ENCODE peak calls at places on chromosomes 1 and 21, in four cellular contexts. X is ovary, O is spleen, F is A549. Y is an unnamed sample. For H3K9me3, the result is how much of the 10 kb centered on the place peaks cover.

GRCh38 chr1:165364432-165365133 is 8.1 kb upstream of the LMX1A start:
- DNase-seq in X (no peak), F (no peak), O (no peak), Y (no peak)

GRCh38 chr1:109304221-109304915 is 2.4 kb downstream of the MYBPHL start:
- DNase-seq in O (no peak), F (no peak), X (no peak), Y (no peak)

GRCh38 chr1:241447056-241447649 is 72.4 kb downstream of the FH start:
- DNase-seq in O (no peak), F (no peak), X (no peak), Y (no peak)

GRCh38 chr1:36160949-36161485 is 5.1 kb downstream of the MAP7D1 start:
- DNase-seq in O (peak), F (peak), X (peak), Y (no peak)

GRCh38 chr1:25657121-25657521 is 40.5 kb downstream of the MAN1C1 start:
- DNase-seq in O (peak), X (no peak), F (no peak), Y (no peak)

GRCh38 chr1:43054961-43055360 is 96.3 kb upstream of the SLC2A1 start:
- DNase-seq in O (no peak), F (no peak), X (no peak), Y (no peak)

GRCh38 chr1:62823556-62823955 is 39.6 kb downstream of the ATG4C start:
- DNase-seq in O (no peak), X (no peak), F (no peak), Y (no peak)

GRCh38 chr1:2376931-2377672 is 14.3 kb downstream of the MORN1 start:
- DNase-seq in X (no peak), O (peak), F (no peak), Y (no peak)

GRCh38 chr1:163240705-163241104 is 38.0 kb upstream of the RGS5 start:
- DNase-seq in X (no peak), F (no peak), O (no peak), Y (no peak)

GRCh38 chr1:41891403-41891896 is 27.3 kb downstream of the HIVEP3 start:
- DNase-seq in X (no peak), O (no peak), F (no peak), Y (peak)

GRCh38 chr1:50968884-50969610 is 998 bp upstream of the CDKN2C start:
- DNase-seq in X (peak), F (peak), O (peak), Y (no peak)

GRCh38 chr1:3000671-3001470 is 20.4 kb upstream of the ACTRT2 start:
- DNase-seq in X (no peak), F (no peak), O (peak), Y (no peak)

GRCh38 chr1:10339815-10340214 is 59.0 kb upstream of the PGD start:
- DNase-seq in X (no peak), F (peak), O (no peak), Y (no peak)

GRCh38 chr1:78286686-78287085 is 204.1 kb upstream of the PTGFR start:
- DNase-seq in F (no peak), X (no peak), O (no peak), Y (no peak)

GRCh38 chr21:35974801-35975200 is 85.5 kb downstream of the SETD4 start:
- DNase-seq in X (no peak), F (no peak), O (no peak), Y (no peak)

GRCh38 chr1:27010226-27010994 is 2.2 kb downstream of the TENT5B start:
- DNase-seq in X (no peak), O (no peak), F (no peak), Y (no peak)

DNA sequence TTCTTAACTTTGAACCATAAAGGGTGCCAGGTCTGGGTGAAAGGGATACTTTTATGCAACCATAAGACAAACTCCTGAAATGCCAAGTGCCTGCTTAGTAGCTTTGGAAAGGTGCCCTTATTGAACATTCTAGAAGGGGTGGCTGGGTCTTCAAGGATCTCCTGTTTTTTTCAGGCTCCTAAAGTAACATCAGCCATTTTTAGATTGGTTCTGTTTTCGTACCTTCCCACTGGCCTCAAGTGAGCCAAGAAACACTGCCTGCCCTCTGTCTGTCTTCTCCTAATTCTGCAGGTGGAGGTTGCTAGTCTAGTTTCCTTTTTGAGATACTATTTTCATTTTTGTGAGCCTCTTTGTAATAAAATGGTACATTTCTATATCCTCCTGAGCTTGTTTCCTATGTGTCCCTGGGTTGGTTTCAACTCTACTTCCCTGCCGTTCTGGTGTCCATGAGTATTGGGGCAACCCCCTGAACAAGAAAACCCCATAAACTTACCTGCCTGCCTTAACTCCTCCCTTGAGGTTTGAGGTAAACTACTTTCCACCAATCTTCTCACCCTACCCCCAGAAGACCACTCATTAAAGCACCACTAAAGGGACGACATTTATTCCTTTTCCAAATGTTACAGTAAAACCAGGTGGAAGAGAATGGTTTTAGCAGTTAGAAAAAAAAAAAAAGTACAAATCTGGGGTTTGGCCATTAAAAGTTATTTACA is 2.6 kb downstream of the MARCKSL1 start:
- DNase-seq in F (no peak), O (no peak), X (no peak), Y (no peak)
- TF ChIP-seq POLR2A in F (no peak), O (no peak), X (no peak), Y (no peak)

GRCh38 chr1:56555448-56555847 is 23.9 kb downstream of the PLPP3 start:
- DNase-seq in X (no peak), F (no peak), O (no peak), Y (no peak)

GRCh38 chr1:56563045-56563444 is 16.3 kb downstream of the PLPP3 start:
- DNase-seq in O (no peak), F (no peak), X (no peak), Y (no peak)

GRCh38 chr1:56561227-56562019 is 17.9 kb downstream of the PLPP3 start:
- DNase-seq in X (no peak), F (no peak), O (no peak), Y (no peak)

GRCh38 chr1:56563568-56563967 is 15.8 kb downstream of the PLPP3 start:
- DNase-seq in X (no peak), F (no peak), O (no peak), Y (no peak)

DNA sequence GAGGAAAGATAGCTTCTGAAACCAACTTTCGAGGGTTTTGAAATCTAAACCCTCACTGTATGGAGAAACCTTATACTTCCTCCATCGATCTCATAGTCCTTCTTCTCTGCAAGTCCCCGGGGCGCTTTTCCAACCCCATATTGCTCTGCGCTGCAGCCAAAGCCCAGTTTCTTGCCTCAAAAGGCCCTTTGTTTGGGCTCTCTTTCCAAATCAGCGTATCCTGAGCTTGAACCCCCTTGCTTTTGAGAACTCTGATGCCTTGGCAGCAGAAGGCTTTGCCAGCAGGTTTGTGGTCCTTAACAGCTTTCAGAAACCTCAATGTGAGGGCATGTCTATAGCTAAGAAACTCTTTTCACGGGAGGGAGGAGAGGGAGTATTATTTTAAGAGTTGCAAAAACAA is 21.6 kb downstream of the PLPP3 start:
- DNase-seq in X (no peak), F (no peak), O (no peak), Y (no peak)
- H3K9me3 ChIP-seq in X (under half), F (under half), O (under half), Y (under half)

DNA sequence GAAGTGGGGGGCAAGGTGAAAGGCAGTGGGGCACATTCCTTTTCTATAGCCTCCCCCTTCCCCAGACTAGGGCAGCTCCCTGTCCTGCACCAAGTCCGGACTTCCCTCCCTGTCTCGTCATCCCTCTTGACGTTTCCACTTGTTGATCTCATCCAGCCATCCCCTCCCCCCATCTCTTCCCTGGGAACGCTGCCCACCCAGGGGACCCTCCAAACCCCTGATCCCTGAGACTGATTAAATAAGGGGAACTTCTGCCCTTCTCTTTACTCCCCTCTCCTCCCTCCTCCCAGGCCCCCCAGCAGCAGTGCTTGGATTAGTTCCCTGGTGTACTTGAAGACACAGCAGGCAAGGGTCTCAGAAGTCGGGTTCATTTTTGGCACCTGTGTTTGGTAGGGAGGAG is 10.9 kb downstream of the VANGL2 start:
- DNase-seq in O (no peak), X (no peak), F (no peak), Y (no peak)
- H3K27ac ChIP-seq in O (no peak), X (no peak), F (no peak), Y (no peak)

GRCh38 chr1:6030144-6030543 is 15.5 kb upstream of the KCNAB2 start:
- DNase-seq in F (no peak), X (no peak), O (no peak), Y (no peak)

GRCh38 chr1:6029351-6029750 is 16.3 kb upstream of the KCNAB2 start:
- DNase-seq in O (no peak), X (no peak), F (no peak), Y (no peak)

GRCh38 chr1:6027591-6027990 is 18.1 kb upstream of the KCNAB2 start:
- DNase-seq in F (no peak), O (no peak), X (no peak), Y (no peak)

GRCh38 chr1:6026095-6026809 is 19.4 kb upstream of the KCNAB2 start:
- DNase-seq in O (peak), X (peak), F (peak), Y (no peak)

DNA sequence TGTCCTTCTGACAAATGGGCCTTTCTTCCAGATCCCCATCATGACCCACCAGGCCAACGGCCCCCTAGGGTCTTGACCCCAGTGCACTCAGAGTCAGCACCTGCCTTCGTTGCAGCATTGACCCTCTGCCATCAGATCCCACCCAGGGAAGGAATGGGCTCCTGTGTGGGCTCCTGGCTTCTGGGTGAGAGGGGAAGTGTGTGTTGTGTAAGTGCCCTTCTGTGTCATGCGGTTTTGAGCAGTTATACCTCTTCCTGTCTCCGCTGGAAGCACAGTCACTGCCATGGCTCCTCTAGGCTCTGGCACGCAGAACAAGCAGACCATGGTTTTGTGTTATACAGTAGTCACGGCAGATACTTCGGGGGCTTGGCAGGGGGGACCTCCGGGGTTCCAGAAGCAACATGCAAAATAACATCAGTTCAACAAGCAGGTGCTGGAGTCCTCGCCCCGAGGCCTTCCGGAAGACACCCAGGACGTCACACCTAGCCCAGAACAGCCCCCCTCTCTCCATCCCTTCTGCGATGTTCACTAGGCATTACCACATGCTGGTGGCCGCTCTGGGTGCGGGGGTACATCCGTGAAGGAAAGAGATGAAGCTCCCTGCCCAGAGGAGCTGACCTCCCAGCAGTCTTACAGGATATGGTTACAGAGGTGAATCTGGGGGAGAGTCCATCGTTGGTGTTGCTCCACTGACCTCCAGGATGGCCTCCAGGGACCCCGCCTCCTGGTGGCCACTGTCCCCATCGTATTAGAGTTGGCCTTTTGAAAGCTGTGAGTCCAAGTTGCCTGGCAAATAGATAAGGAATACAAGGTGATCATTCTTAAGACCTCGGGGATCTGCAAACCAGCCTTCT is 17.4 kb upstream of the KCNAB2 start:
- DNase-seq in O (peak), X (no peak), F (no peak), Y (no peak)
- TF ChIP-seq POLR2A in O (no peak), X (no peak), F (no peak), Y (no peak)

GRCh38 chr1:247043406-247043805 is 35.2 kb downstream of the ZNF670 start:
- DNase-seq in O (no peak), X (no peak), F (no peak), Y (no peak)

DNA sequence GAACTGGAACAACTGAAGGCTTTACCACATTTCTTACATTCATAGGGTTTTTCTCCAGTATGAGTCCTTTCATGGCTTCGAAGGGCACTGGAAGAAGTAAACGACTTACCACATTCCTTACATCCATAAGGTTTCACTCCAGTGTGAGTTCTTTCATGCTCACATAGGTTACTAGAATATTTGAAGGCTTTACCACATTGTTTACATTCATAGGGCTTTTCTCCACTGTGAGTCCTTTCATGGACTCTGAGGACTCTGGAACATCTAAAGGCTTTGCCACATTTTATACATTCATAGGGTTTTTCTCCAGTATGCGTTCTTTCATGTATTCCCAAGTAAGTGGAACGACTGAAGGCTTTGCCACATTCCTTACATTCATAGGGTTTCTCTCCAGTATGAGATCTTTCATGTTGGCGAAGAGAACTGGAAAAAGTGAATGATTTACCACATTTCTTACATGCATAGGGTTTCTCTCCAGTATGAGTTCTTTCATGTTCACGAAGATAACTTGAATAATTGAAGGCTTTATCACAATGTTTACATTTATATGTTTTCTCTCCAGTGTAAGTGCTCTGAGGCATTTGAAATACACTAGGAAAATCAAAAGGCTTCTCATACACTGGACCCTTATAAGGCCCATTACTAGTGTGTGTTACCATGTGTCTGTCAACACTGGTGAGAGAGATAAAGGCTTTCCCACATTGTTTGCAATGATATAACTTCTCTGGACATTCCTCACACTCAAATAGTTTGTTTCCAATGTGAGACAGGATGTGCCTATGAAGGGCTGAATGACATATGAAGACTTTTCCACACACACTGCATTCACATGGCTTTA is 29.8 kb upstream of the ZNF695 start:
- DNase-seq in X (no peak), O (no peak), F (peak), Y (no peak)
- H3K9me3 ChIP-seq in X (under half), O (half or more), F (half or more), Y (under half)

DNA sequence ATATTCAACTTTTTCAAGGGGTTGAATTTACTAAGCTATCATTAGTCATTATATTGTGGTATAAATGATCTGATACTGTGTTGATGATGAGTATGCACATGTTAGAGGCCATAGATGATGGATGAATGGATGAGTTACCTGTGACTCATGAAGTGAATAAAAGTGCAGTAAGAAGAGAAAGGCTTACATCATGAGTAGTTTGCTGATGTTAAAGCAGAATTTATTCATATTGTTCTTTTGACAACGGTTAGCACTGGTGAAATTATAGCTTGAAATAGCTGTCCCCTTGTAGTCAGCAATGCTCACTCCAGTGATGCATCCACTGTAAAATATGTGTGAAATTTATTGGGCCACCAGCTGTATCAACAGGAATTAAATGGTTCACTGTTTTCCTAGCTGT is 541.0 kb upstream of the ZRANB2 start:
- DNase-seq in F (no peak), X (no peak), O (no peak), Y (no peak)
- H3K27ac ChIP-seq in F (no peak), X (no peak), O (no peak), Y (no peak)

GRCh38 chr1:234698624-234699023 is 88.6 kb upstream of the IRF2BP2 start:
- DNase-seq in O (no peak), F (no peak), X (no peak), Y (no peak)
- TF ChIP-seq POLR2A in O (no peak), F (no peak), X (no peak), Y (no peak)

GRCh38 chr21:26379561-26379960 is 193.5 kb downstream of the CYYR1 start:
- DNase-seq in F (no peak), O (no peak), X (no peak), Y (no peak)
- H3K9me3 ChIP-seq in F (under half), O (under half), X (under half), Y (under half)